ENCODE peak calls at places on chromosomes 5 and 9, in four cellular contexts. O is choroid plexus epithelial cell, T is cardiac fibroblast, D is GDM1. M is an unnamed sample.

GRCh38 chr9:6897831-6898230 is 140.1 kb downstream of the KDM4C start:
- DNase-seq in O (no peak), D (no peak), T (no peak), M (no peak)

GRCh38 chr5:78537821-78538220 is 110.8 kb downstream of the LHFPL2 start:
- DNase-seq in T (peak; percentile 72), D (no peak), O (peak; percentile 78), M (peak; percentile 67)

GRCh38 chr5:72366324-72366976 is 46.3 kb downstream of the PTCD2 start:
- DNase-seq in D (peak; percentile 57), T (peak; percentile 92), O (peak; percentile 93), M (peak; percentile 71)

GRCh38 chr9:130129425-130130061 is 42.7 kb upstream of the NCS1 start:
- DNase-seq in T (no peak), O (peak; percentile 84), D (no peak), M (no peak)

GRCh38 chr5:11166906-11167305 is 405.9 kb upstream of the DAP start:
- DNase-seq in O (no peak), D (no peak), T (no peak), M (no peak)

GRCh38 chr5:141825241-141825671 is 53.0 kb downstream of the PCDH1 start:
- DNase-seq in D (no peak), O (no peak), T (no peak), M (no peak)

GRCh38 chr5:174609116-174609515 is 115.3 kb upstream of the MSX2 start:
- DNase-seq in O (no peak), T (no peak), D (no peak), M (no peak)

GRCh38 chr9:80049096-80049495 is 477.3 kb downstream of the TLE4 start:
- DNase-seq in O (no peak), T (no peak), D (no peak), M (no peak)

GRCh38 chr9:128575469-128575868 is 23.1 kb downstream of the SPTAN1 start:
- DNase-seq in O (peak; percentile 40), T (peak; percentile 57), D (no peak), M (peak; percentile 37)

GRCh38 chr5:151221574-151221973 is 2.3 kb downstream of the CCDC69 start:
- DNase-seq in D (no peak), T (peak; percentile 22), O (peak; percentile 36), M (peak; percentile 33)

GRCh38 chr5:127705120-127705892 is 2.1 kb downstream of the CCDC192 start:
- DNase-seq in O (peak; percentile 92), T (peak; percentile 94), D (peak; percentile 38), M (peak; percentile 61)

GRCh38 chr5:139652788-139653241 is 4.7 kb downstream of the CXXC5 start:
- DNase-seq in D (no peak), T (peak; percentile 18), O (peak; percentile 73), M (no peak)

GRCh38 chr5:161086456-161086855 is 234.4 kb upstream of the ATP10B start:
- DNase-seq in O (peak; percentile 10), T (peak; percentile 17), D (no peak), M (no peak)

GRCh38 chr9:119370816-119371215 is 1.6 kb upstream of the BRINP1 start:
- DNase-seq in D (no peak), O (peak; percentile 41), T (peak; percentile 31), M (peak; percentile 81)

GRCh38 chr5:87770601-87771121 is 357.9 kb upstream of the CCNH start:
- DNase-seq in T (no peak), D (no peak), O (no peak), M (no peak)

GRCh38 chr9:38127271-38127839 is 58.3 kb upstream of the SHB start:
- DNase-seq in O (peak; percentile 23), D (no peak), T (peak; percentile 32), M (no peak)

GRCh38 chr5:176888016-176888864 is 10.9 kb downstream of the HK3 start:
- DNase-seq in O (no peak), D (no peak), T (no peak), M (peak; percentile 2)

GRCh38 chr9:89617978-89618377 is 13.2 kb downstream of the GADD45G start:
- DNase-seq in D (no peak), T (no peak), O (no peak), M (no peak)

GRCh38 chr5:104199771-104200170 is 637.2 kb upstream of the NUDT12 start:
- DNase-seq in O (peak; percentile 20), D (no peak), T (peak; percentile 13), M (no peak)

GRCh38 chr5:69129413-69129812 is 35.6 kb downstream of the SLC30A5 start:
- DNase-seq in T (peak; percentile 86), D (no peak), O (peak; percentile 80), M (peak; percentile 57)

GRCh38 chr9:87813119-87813463 is 69.6 kb upstream of the SPATA31E1 start:
- DNase-seq in D (no peak), O (no peak), T (no peak), M (no peak)

GRCh38 chr5:135141303-135142268 is 107.6 kb upstream of the PITX1 start:
- DNase-seq in D (no peak), O (no peak), T (no peak), M (no peak)

GRCh38 chr9:3553076-3553765 is 27.4 kb upstream of the RFX3 start:
- DNase-seq in O (no peak), T (no peak), D (no peak), M (no peak)

GRCh38 chr5:32008746-32009145 is 165.4 kb downstream of the GOLPH3 start:
- DNase-seq in D (no peak), O (no peak), T (no peak), M (no peak)

GRCh38 chr5:112109331-112109993 is 309.6 kb downstream of the EPB41L4A start:
- DNase-seq in T (peak; percentile 74), D (no peak), O (peak; percentile 85), M (peak; percentile 48)

GRCh38 chr5:100479079-100479688 is 56.0 kb upstream of the FAM174A start:
- DNase-seq in O (peak; percentile 41), T (peak; percentile 35), D (peak; percentile 5), M (peak; percentile 5)

GRCh38 chr9:130422546-130422945 is 22.2 kb upstream of the ASS1 start:
- DNase-seq in T (no peak), D (no peak), O (no peak), M (no peak)

GRCh38 chr9:29214702-29215248 is 1641.5 kb upstream of the C9orf72 start:
- DNase-seq in O (no peak), D (no peak), T (no peak), M (peak; percentile 1)

GRCh38 chr9:108776920-108777650 is 78.7 kb downstream of the ACTL7B start:
- DNase-seq in T (peak; percentile 51), O (peak; percentile 91), D (no peak), M (peak; percentile 22)

GRCh38 chr5:9173281-9174048 is 372.4 kb downstream of the SEMA5A start:
- DNase-seq in T (peak; percentile 96), D (no peak), O (peak; percentile 97), M (peak; percentile 65)

GRCh38 chr5:9094582-9094981 is 451.3 kb downstream of the SEMA5A start:
- DNase-seq in T (peak; percentile 40), O (peak; percentile 57), D (no peak), M (peak; percentile 79)

GRCh38 chr9:113359385-113359784 is 10.0 kb downstream of the BSPRY start:
- DNase-seq in D (no peak), O (no peak), T (no peak), M (no peak)